ENCODE peak calls at places on chromosomes 3 and 15, in ten cellular contexts. P is RCC 7860; K is stimulated activated CD8-positive, alpha-beta memory T cell treated with anti-CD3 and anti-CD28 coated beads, Interleukin-7, amount 100 ng/mL, for 1 hour; E is neuronal stem cell; I is GDM1; R is fibroblast of mammary gland; O is activated CD4-positive, alpha-beta memory T cell treated with anti-CD3 and anti-CD28 coated beads for 36 hours; L is KG1; N is NCI-H2081; B is right cardiac atrium. G is an unnamed sample.

GRCh38 chr3:149330609-149331008 is 2.8 kb downstream of the TM4SF18 start:
- DNase-seq in P (peak), K (no peak), E (no peak), I (no peak), R (peak), O (no peak), L (no peak), N (peak), B (no peak), G (no peak)

GRCh38 chr15:60809375-60809774 is 330.4 kb upstream of the ICE2 start:
- DNase-seq in P (no peak), K (no peak), E (no peak), I (no peak), R (no peak), O (no peak), L (no peak), N (no peak), B (no peak), G (no peak)

GRCh38 chr15:76324066-76324465 is 12.5 kb upstream of the ISL2 start:
- DNase-seq in P (no peak), K (no peak), E (no peak), I (no peak), R (no peak), O (no peak), L (no peak), N (no peak), B (no peak), G (no peak)

GRCh38 chr3:30343861-30344260 is 262.5 kb upstream of the TGFBR2 start:
- DNase-seq in P (peak), K (no peak), E (no peak), I (no peak), R (no peak), O (no peak), L (no peak), N (no peak), B (no peak), G (no peak)

GRCh38 chr3:9408546-9408945 is 11.1 kb downstream of the SETD5 start:
- DNase-seq in P (no peak), K (no peak), E (no peak), I (no peak), R (no peak), O (no peak), L (no peak), N (no peak), B (no peak), G (no peak)

GRCh38 chr15:98649996-98650870 is 1.9 kb downstream of the IGF1R start:
- DNase-seq in P (no peak), K (no peak), E (no peak), I (no peak), R (peak), O (peak), L (no peak), N (peak), B (peak), G (peak)

GRCh38 chr3:183434992-183435391 is 6.6 kb upstream of the MCF2L2 start:
- DNase-seq in P (no peak), K (no peak), E (no peak), I (no peak), R (no peak), O (no peak), L (no peak), N (no peak), B (no peak), G (no peak)

GRCh38 chr15:71044006-71044405 is 71.3 kb upstream of the THSD4 start:
- DNase-seq in P (no peak), K (no peak), E (no peak), I (no peak), R (peak), O (no peak), L (no peak), N (no peak), B (no peak), G (no peak)

GRCh38 chr3:105366302-105367062 is at the start of gene ALCAM:
- DNase-seq in P (peak), K (peak), E (peak), I (peak), R (peak), O (peak), L (peak), N (peak), B (peak), G (peak)

GRCh38 chr3:127747751-127748521 is 74.4 kb downstream of the MGLL start:
- DNase-seq in P (peak), K (no peak), E (no peak), I (no peak), R (peak), O (no peak), L (no peak), N (peak), B (peak), G (no peak)

GRCh38 chr3:141876891-141877561 is 583 bp downstream of the ATP1B3 start:
- DNase-seq in P (peak), K (peak), E (peak), I (peak), R (peak), O (peak), L (peak), N (peak), B (peak), G (peak)

GRCh38 chr3:181105636-181106035 is 116.1 kb upstream of the DNAJC19 start:
- DNase-seq in P (no peak), K (no peak), E (no peak), I (no peak), R (no peak), O (no peak), L (no peak), N (peak), B (no peak), G (no peak)

GRCh38 chr3:196596355-196596754 is 27.9 kb downstream of the FBXO45 start:
- DNase-seq in P (no peak), K (no peak), E (no peak), I (no peak), R (no peak), O (no peak), L (no peak), N (no peak), B (no peak), G (no peak)

GRCh38 chr3:169818330-169818729 is 5.6 kb upstream of the LRRC34 start:
- DNase-seq in P (peak), K (no peak), E (no peak), I (no peak), R (no peak), O (no peak), L (no peak), N (no peak), B (no peak), G (no peak)

GRCh38 chr3:197298858-197299854 is 744 bp upstream of the DLG1 start:
- DNase-seq in P (peak), K (no peak), E (peak), I (no peak), R (no peak), O (peak), L (no peak), N (peak), B (peak), G (peak)

GRCh38 chr15:48084759-48085420 is 35.9 kb upstream of the SLC24A5 start:
- DNase-seq in P (peak), K (no peak), E (peak), I (no peak), R (peak), O (no peak), L (no peak), N (peak), B (no peak), G (no peak)

GRCh38 chr3:32106132-32106928 is at the start of gene GPD1L:
- DNase-seq in P (peak), K (peak), E (peak), I (peak), R (peak), O (peak), L (peak), N (peak), B (peak), G (peak)

GRCh38 chr15:94324835-94325767 is 93.7 kb downstream of the MCTP2 start:
- DNase-seq in P (no peak), K (no peak), E (no peak), I (no peak), R (no peak), O (no peak), L (no peak), N (no peak), B (no peak), G (no peak)